ENCODE peak calls at places on chromosomes 5 and 9, in four cellular contexts. G, D, Z and F are unnamed samples.
A peak's percentile ranks its signal among the peaks of the same experiment; 100 is the strongest.

GRCh38 chr5:73565166-73565968 is at the start of the genes ANKRA2 and UTP15:
- DNase-seq in G (peak; percentile 99), D (peak; percentile 98), Z (peak; percentile 95), F (peak; percentile 96)

GRCh38 chr9:127809562-127810377 is 7.1 kb downstream of the FPGS start:
- DNase-seq in G (no peak), D (no peak), Z (no peak), F (no peak)

GRCh38 chr5:168903082-168903481 is 323.9 kb upstream of the PANK3 start:
- DNase-seq in G (no peak), D (no peak), Z (no peak), F (no peak)

GRCh38 chr9:134785325-134786108 is 95.1 kb upstream of the FCN2 start:
- DNase-seq in G (no peak), D (no peak), Z (no peak), F (no peak)

GRCh38 chr9:127979333-127980055 is 1.3 kb downstream of the EEIG1 start:
- DNase-seq in G (no peak), D (no peak), Z (no peak), F (no peak)

GRCh38 chr5:29218138-29218537 is 1975.3 kb upstream of the CDH6 start:
- DNase-seq in G (no peak), D (no peak), Z (no peak), F (no peak)

GRCh38 chr5:34656001-34656699 is at the start of gene RAI14:
- DNase-seq in G (peak; percentile 75), D (no peak), Z (no peak), F (no peak)

GRCh38 chr5:38338455-38338854 is 80.1 kb downstream of the EGFLAM start:
- DNase-seq in G (no peak), D (no peak), Z (no peak), F (peak; percentile 73)

GRCh38 chr9:32384002-32384363 is 460 bp upstream of the ACO1 start:
- DNase-seq in G (no peak), D (no peak), Z (no peak), F (no peak)

GRCh38 chr5:39414429-39414828 is 10.4 kb downstream of the DAB2 start:
- DNase-seq in G (no peak), D (no peak), Z (no peak), F (no peak)

GRCh38 chr9:33024126-33024965 is 727 bp upstream of the DNAJA1 start:
- DNase-seq in G (peak; percentile 20), D (no peak), Z (no peak), F (no peak)

GRCh38 chr9:129609486-129610192 is 11.3 kb downstream of the C9orf50 start:
- DNase-seq in G (peak; percentile 63), D (peak; percentile 62), Z (no peak), F (no peak)

GRCh38 chr9:135184661-135185459 is 97.4 kb downstream of the OLFM1 start:
- DNase-seq in G (no peak), D (no peak), Z (no peak), F (no peak)

GRCh38 chr9:21993893-21994525 is at the start of gene CDKN2A:
- DNase-seq in G (no peak), D (peak; percentile 40), Z (no peak), F (no peak)

GRCh38 chr9:89655990-89656657 is 51.3 kb downstream of the GADD45G start:
- DNase-seq in G (no peak), D (no peak), Z (no peak), F (no peak)

GRCh38 chr5:113776832-113777525 is 263.5 kb downstream of the YTHDC2 start:
- DNase-seq in G (no peak), D (no peak), Z (no peak), F (peak; percentile 4)

GRCh38 chr9:111661150-111661801 is at the start of gene GNG10:
- DNase-seq in G (peak; percentile 40), D (peak; percentile 72), Z (no peak), F (peak; percentile 12)

GRCh38 chr9:69945671-69946141 is 97.9 kb upstream of the MAMDC2 start:
- DNase-seq in G (peak; percentile 57), D (no peak), Z (no peak), F (no peak)

GRCh38 chr5:176793343-176793699 is 17.0 kb upstream of the UNC5A start:
- DNase-seq in G (no peak), D (no peak), Z (no peak), F (no peak)

GRCh38 chr9:135279834-135280393 is 192.4 kb downstream of the OLFM1 start:
- DNase-seq in G (no peak), D (no peak), Z (no peak), F (no peak)

GRCh38 chr5:129379406-129379805 is 80.7 kb upstream of the ADAMTS19 start:
- DNase-seq in G (no peak), D (no peak), Z (no peak), F (no peak)

GRCh38 chr5:140558542-140558941 is 1.3 kb upstream of the SRA1 start:
- DNase-seq in G (no peak), D (no peak), Z (no peak), F (no peak)

GRCh38 chr9:130402645-130403440 is 41.9 kb upstream of the ASS1 start:
- DNase-seq in G (no peak), D (no peak), Z (no peak), F (no peak)

GRCh38 chr9:132384376-132384775 is 22.3 kb downstream of the TTF1 start:
- DNase-seq in G (no peak), D (no peak), Z (no peak), F (no peak)

GRCh38 chr5:96528816-96529474 is 95.9 kb upstream of the PCSK1 start:
- DNase-seq in G (no peak), D (no peak), Z (no peak), F (no peak)

GRCh38 chr5:132761321-132762240 is 14.4 kb downstream of the CCNI2 start:
- DNase-seq in G (no peak), D (no peak), Z (no peak), F (no peak)

GRCh38 chr5:149284501-149284900 is 12.8 kb downstream of the AFAP1L1 start:
- DNase-seq in G (peak; percentile 14), D (no peak), Z (no peak), F (no peak)

GRCh38 chr5:24899180-24899579 is 254.4 kb upstream of the CDH10 start:
- DNase-seq in G (no peak), D (no peak), Z (no peak), F (peak; percentile 8)

GRCh38 chr9:16496908-16497307 is 373.6 kb downstream of the BNC2 start:
- DNase-seq in G (no peak), D (no peak), Z (no peak), F (no peak)

GRCh38 chr9:38681747-38682227 is 38.1 kb downstream of the FAM240B start:
- DNase-seq in G (peak; percentile 84), D (no peak), Z (no peak), F (no peak)

GRCh38 chr5:162096448-162096847 is 28.9 kb downstream of the GABRG2 start:
- DNase-seq in G (no peak), D (no peak), Z (peak; percentile 1), F (peak; percentile 1)

GRCh38 chr5:168076561-168076991 is 214.9 kb upstream of the WWC1 start:
- DNase-seq in G (peak; percentile 24), D (no peak), Z (no peak), F (peak; percentile 14)

GRCh38 chr5:172603425-172603824 is 37.6 kb upstream of the NEURL1B start:
- DNase-seq in G (peak; percentile 2), D (no peak), Z (no peak), F (no peak)

GRCh38 chr5:65198777-65199120 is 283.0 kb downstream of the ADAMTS6 start:
- DNase-seq in G (peak; percentile 98), D (no peak), Z (no peak), F (no peak)

GRCh38 chr5:134371834-134372340 is 518 bp downstream of the UBE2B start:
- DNase-seq in G (peak; percentile 22), D (peak; percentile 35), Z (peak; percentile 45), F (no peak)

GRCh38 chr9:75906531-75906930 is 16.1 kb downstream of the PCSK5 start:
- DNase-seq in G (no peak), D (no peak), Z (no peak), F (no peak)

GRCh38 chr5:126054593-126055347 is 368.4 kb upstream of the GRAMD2B start:
- DNase-seq in G (no peak), D (no peak), Z (no peak), F (no peak)

GRCh38 chr9:137244486-137245449 is 3.7 kb downstream of the TUBB4B start:
- DNase-seq in G (no peak), D (no peak), Z (no peak), F (no peak)
- H3K4me3 ChIP-seq in G (no peak overlapping the region), D (no peak overlapping the region), Z (no peak overlapping the region), F (no peak overlapping the region)

GRCh38 chr9:92097997-92098482 is 17.2 kb downstream of the SPTLC1 start:
- DNase-seq in G (peak; percentile 62), D (peak; percentile 18), Z (peak; percentile 88), F (no peak)
- H3K4me3 ChIP-seq in G (peak overlapping the region; percentile 37), D (peak overlapping the region; percentile 35), Z (no peak overlapping the region), F (no peak overlapping the region)

GRCh38 chr5:10596310-10596703 is 32.4 kb downstream of the ANKRD33B start:
- DNase-seq in G (no peak), D (no peak), Z (no peak), F (no peak)
- H3K4me3 ChIP-seq in G (no peak overlapping the region), D (peak overlapping the region; percentile 78), Z (no peak overlapping the region), F (no peak overlapping the region)

GRCh38 chr5:69367697-69368279 is 1.5 kb downstream of the AK6 start:
- DNase-seq in G (no peak), D (no peak), Z (no peak), F (no peak)
- H3K4me3 ChIP-seq in G (peak overlapping the region; percentile 73), D (peak overlapping the region; percentile 96), Z (no peak overlapping the region), F (peak overlapping the region; percentile 97)

DNA sequence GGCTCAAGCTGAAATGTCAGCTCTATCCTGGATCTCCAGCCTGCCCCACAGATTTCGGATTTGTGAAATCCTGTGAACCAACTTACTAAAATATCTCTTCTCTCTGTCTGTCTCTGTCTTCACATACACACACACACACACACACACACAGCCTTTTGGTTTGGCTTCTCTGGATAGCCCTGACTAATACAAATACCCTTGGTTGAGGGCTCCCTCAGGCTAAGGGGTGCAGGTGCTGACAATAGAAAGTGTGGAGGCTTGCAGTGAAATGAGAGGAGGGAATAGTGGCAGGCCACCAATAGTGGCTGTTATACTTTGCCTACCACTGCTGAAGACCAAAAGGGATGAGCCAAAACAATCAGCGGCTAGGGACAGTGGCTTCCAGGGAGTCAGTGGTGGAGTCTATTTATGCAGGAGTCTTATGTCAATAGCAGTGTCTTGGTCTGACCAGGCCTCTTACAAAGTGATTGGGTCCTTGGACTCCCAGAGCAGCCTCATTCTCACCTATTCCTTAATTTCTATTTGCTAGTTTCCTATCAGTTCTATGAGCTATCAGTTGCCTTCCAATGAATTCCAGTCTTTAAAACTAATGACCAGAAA is 93.2 kb upstream of the GAS1 start:
- DNase-seq in G (no peak), D (no peak), Z (no peak), F (no peak)
- H3K4me3 ChIP-seq in G (no peak overlapping the region), D (no peak overlapping the region), Z (no peak overlapping the region), F (no peak overlapping the region)

DNA sequence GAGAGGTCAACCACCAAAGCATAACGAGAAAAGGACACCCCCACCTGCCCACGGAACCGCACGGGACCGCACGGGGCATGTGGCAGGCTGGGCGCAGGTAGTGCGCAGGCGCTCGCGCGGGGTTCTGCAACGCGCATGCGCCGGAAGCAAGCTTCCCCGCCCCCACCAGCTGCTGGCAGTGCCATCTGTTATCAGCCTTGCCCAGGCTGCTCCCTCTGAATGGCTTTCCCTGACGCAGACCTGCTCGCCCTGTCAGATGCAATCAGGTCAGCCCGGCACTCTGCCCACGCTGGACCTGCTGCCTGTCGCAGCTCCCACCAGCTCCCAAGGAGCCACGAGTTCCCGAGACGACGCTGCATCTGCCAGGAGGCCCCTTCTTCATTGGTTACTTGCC is 22.8 kb downstream of the PTCH1 start:
- DNase-seq in G (no peak), D (no peak), Z (no peak), F (peak; percentile 83)
- H3K4me3 ChIP-seq in G (no peak overlapping the region), D (peak overlapping the region; percentile 16), Z (no peak overlapping the region), F (peak overlapping the region; percentile 68)